ENCODE peak calls at places on chromosome 13, in five cellular contexts. One of them, this sample, is unnamed.

GRCh38 chr13:50365683-50366391 is 350.6 kb downstream of the KCNRG start:
- DNase-seq in stimulated activated CD8-positive, alpha-beta memory T cell treated with anti-CD3 and anti-CD28 coated beads, Interleukin-12 subunit alpha, Interleukin-12 subunit beta, amount 100 ng/mL, for 4 hours: no peak
- DNase-seq in HuH-7: no peak
- DNase-seq in brain microvascular endothelial cell: no peak
- DNase-seq in fibroblast of lung: peak
- DNase-seq in this sample: no peak

GRCh38 chr13:49499889-49500660 is 4.3 kb downstream of the PHF11 start:
- DNase-seq in brain microvascular endothelial cell: peak
- DNase-seq in HuH-7: no peak
- DNase-seq in fibroblast of lung: peak
- DNase-seq in stimulated activated CD8-positive, alpha-beta memory T cell treated with anti-CD3 and anti-CD28 coated beads, Interleukin-12 subunit alpha, Interleukin-12 subunit beta, amount 100 ng/mL, for 4 hours: no peak
- DNase-seq in this sample: no peak

GRCh38 chr13:113877149-113877990 is 13.5 kb upstream of the GAS6 start:
- DNase-seq in HuH-7: no peak
- DNase-seq in stimulated activated CD8-positive, alpha-beta memory T cell treated with anti-CD3 and anti-CD28 coated beads, Interleukin-12 subunit alpha, Interleukin-12 subunit beta, amount 100 ng/mL, for 4 hours: no peak
- DNase-seq in fibroblast of lung: no peak
- DNase-seq in brain microvascular endothelial cell: no peak
- DNase-seq in this sample: no peak

GRCh38 chr13:98653471-98653985 is 76.6 kb upstream of the STK24 start:
- DNase-seq in stimulated activated CD8-positive, alpha-beta memory T cell treated with anti-CD3 and anti-CD28 coated beads, Interleukin-12 subunit alpha, Interleukin-12 subunit beta, amount 100 ng/mL, for 4 hours: peak
- DNase-seq in HuH-7: peak
- DNase-seq in brain microvascular endothelial cell: peak
- DNase-seq in fibroblast of lung: peak
- DNase-seq in this sample: peak

GRCh38 chr13:88958821-88959220 is 1287.7 kb downstream of the SLITRK5 start:
- DNase-seq in fibroblast of lung: peak
- DNase-seq in stimulated activated CD8-positive, alpha-beta memory T cell treated with anti-CD3 and anti-CD28 coated beads, Interleukin-12 subunit alpha, Interleukin-12 subunit beta, amount 100 ng/mL, for 4 hours: no peak
- DNase-seq in HuH-7: no peak
- DNase-seq in brain microvascular endothelial cell: no peak
- DNase-seq in this sample: no peak

GRCh38 chr13:21901772-21902708 is 231.2 kb downstream of the FGF9 start:
- DNase-seq in stimulated activated CD8-positive, alpha-beta memory T cell treated with anti-CD3 and anti-CD28 coated beads, Interleukin-12 subunit alpha, Interleukin-12 subunit beta, amount 100 ng/mL, for 4 hours: no peak
- DNase-seq in fibroblast of lung: no peak
- DNase-seq in brain microvascular endothelial cell: no peak
- DNase-seq in HuH-7: peak
- DNase-seq in this sample: no peak

GRCh38 chr13:41411536-41411935 is 45.8 kb upstream of the RGCC start:
- DNase-seq in HuH-7: peak
- DNase-seq in brain microvascular endothelial cell: peak
- DNase-seq in stimulated activated CD8-positive, alpha-beta memory T cell treated with anti-CD3 and anti-CD28 coated beads, Interleukin-12 subunit alpha, Interleukin-12 subunit beta, amount 100 ng/mL, for 4 hours: no peak
- DNase-seq in fibroblast of lung: peak
- DNase-seq in this sample: peak

GRCh38 chr13:44921931-44922758 is 67.1 kb downstream of the NUFIP1 start:
- DNase-seq in fibroblast of lung: peak
- DNase-seq in HuH-7: no peak
- DNase-seq in brain microvascular endothelial cell: peak
- DNase-seq in stimulated activated CD8-positive, alpha-beta memory T cell treated with anti-CD3 and anti-CD28 coated beads, Interleukin-12 subunit alpha, Interleukin-12 subunit beta, amount 100 ng/mL, for 4 hours: no peak
- DNase-seq in this sample: peak

GRCh38 chr13:22454586-22454985 is 726.2 kb upstream of the SGCG start:
- DNase-seq in HuH-7: no peak
- DNase-seq in fibroblast of lung: no peak
- DNase-seq in brain microvascular endothelial cell: no peak
- DNase-seq in stimulated activated CD8-positive, alpha-beta memory T cell treated with anti-CD3 and anti-CD28 coated beads, Interleukin-12 subunit alpha, Interleukin-12 subunit beta, amount 100 ng/mL, for 4 hours: no peak
- DNase-seq in this sample: no peak

GRCh38 chr13:41384749-41385503 is 72.4 kb upstream of the RGCC start:
- DNase-seq in brain microvascular endothelial cell: no peak
- DNase-seq in stimulated activated CD8-positive, alpha-beta memory T cell treated with anti-CD3 and anti-CD28 coated beads, Interleukin-12 subunit alpha, Interleukin-12 subunit beta, amount 100 ng/mL, for 4 hours: no peak
- DNase-seq in fibroblast of lung: no peak
- DNase-seq in HuH-7: no peak
- DNase-seq in this sample: no peak

GRCh38 chr13:97574926-97575325 is 141.0 kb downstream of the RAP2A start:
- DNase-seq in HuH-7: peak
- DNase-seq in stimulated activated CD8-positive, alpha-beta memory T cell treated with anti-CD3 and anti-CD28 coated beads, Interleukin-12 subunit alpha, Interleukin-12 subunit beta, amount 100 ng/mL, for 4 hours: no peak
- DNase-seq in fibroblast of lung: peak
- DNase-seq in brain microvascular endothelial cell: peak
- DNase-seq in this sample: peak

GRCh38 chr13:50592412-50593145 is 250.9 kb downstream of the DLEU7 start:
- DNase-seq in HuH-7: no peak
- DNase-seq in stimulated activated CD8-positive, alpha-beta memory T cell treated with anti-CD3 and anti-CD28 coated beads, Interleukin-12 subunit alpha, Interleukin-12 subunit beta, amount 100 ng/mL, for 4 hours: no peak
- DNase-seq in fibroblast of lung: peak
- DNase-seq in brain microvascular endothelial cell: no peak
- DNase-seq in this sample: no peak

GRCh38 chr13:100423375-100423774 is 165.2 kb downstream of the GGACT start:
- DNase-seq in fibroblast of lung: no peak
- DNase-seq in HuH-7: no peak
- DNase-seq in stimulated activated CD8-positive, alpha-beta memory T cell treated with anti-CD3 and anti-CD28 coated beads, Interleukin-12 subunit alpha, Interleukin-12 subunit beta, amount 100 ng/mL, for 4 hours: no peak
- DNase-seq in brain microvascular endothelial cell: no peak
- DNase-seq in this sample: no peak

GRCh38 chr13:104098421-104098820 is 1032.2 kb upstream of the SLC10A2 start:
- DNase-seq in HuH-7: no peak
- DNase-seq in stimulated activated CD8-positive, alpha-beta memory T cell treated with anti-CD3 and anti-CD28 coated beads, Interleukin-12 subunit alpha, Interleukin-12 subunit beta, amount 100 ng/mL, for 4 hours: no peak
- DNase-seq in brain microvascular endothelial cell: no peak
- DNase-seq in fibroblast of lung: peak
- DNase-seq in this sample: no peak

GRCh38 chr13:60112771-60113170 is 51.0 kb downstream of the DIAPH3 start:
- DNase-seq in stimulated activated CD8-positive, alpha-beta memory T cell treated with anti-CD3 and anti-CD28 coated beads, Interleukin-12 subunit alpha, Interleukin-12 subunit beta, amount 100 ng/mL, for 4 hours: no peak
- DNase-seq in brain microvascular endothelial cell: no peak
- DNase-seq in HuH-7: no peak
- DNase-seq in fibroblast of lung: peak
- DNase-seq in this sample: no peak

GRCh38 chr13:94674609-94675348 is 37.6 kb downstream of the SOX21 start:
- DNase-seq in fibroblast of lung: peak
- DNase-seq in HuH-7: peak
- DNase-seq in brain microvascular endothelial cell: peak
- DNase-seq in stimulated activated CD8-positive, alpha-beta memory T cell treated with anti-CD3 and anti-CD28 coated beads, Interleukin-12 subunit alpha, Interleukin-12 subunit beta, amount 100 ng/mL, for 4 hours: no peak
- DNase-seq in this sample: peak

GRCh38 chr13:50887153-50887552 is 22.4 kb upstream of the RNASEH2B start:
- DNase-seq in brain microvascular endothelial cell: no peak
- DNase-seq in HuH-7: no peak
- DNase-seq in fibroblast of lung: no peak
- DNase-seq in stimulated activated CD8-positive, alpha-beta memory T cell treated with anti-CD3 and anti-CD28 coated beads, Interleukin-12 subunit alpha, Interleukin-12 subunit beta, amount 100 ng/mL, for 4 hours: no peak
- DNase-seq in this sample: no peak

GRCh38 chr13:91946498-91947070 is 548.2 kb downstream of the GPC5 start:
- DNase-seq in stimulated activated CD8-positive, alpha-beta memory T cell treated with anti-CD3 and anti-CD28 coated beads, Interleukin-12 subunit alpha, Interleukin-12 subunit beta, amount 100 ng/mL, for 4 hours: no peak
- DNase-seq in brain microvascular endothelial cell: no peak
- DNase-seq in HuH-7: peak
- DNase-seq in fibroblast of lung: peak
- DNase-seq in this sample: peak

This sample was measured in Caco-2.